ENCODE peak calls at places on chromosomes 16 and 17, in nine cellular contexts. N is endodermal cell; A is NB4; V is CD4-positive, alpha-beta T cell; F is endothelial cell; Q is thoracic aorta; C is adrenal gland; I is tibial nerve; R is A549. W is an unnamed sample.

GRCh38 chr16:19844945-19845641 is 39.6 kb downstream of the GPRC5B start:
- DNase-seq in I (no peak), V (no peak), A (no peak), F (no peak), Q (no peak), C (peak), N (no peak), R (peak), W (no peak)

GRCh38 chr17:18860161-18860972 is 2.4 kb downstream of the PRPSAP2 start:
- DNase-seq in V (no peak), Q (no peak), N (peak), F (no peak), A (no peak), R (no peak), C (no peak), I (no peak), W (no peak)

GRCh38 chr17:27336217-27336616 is 42.3 kb downstream of the WSB1 start:
- DNase-seq in A (peak), V (no peak), I (no peak), F (no peak), N (peak), C (peak), Q (no peak), R (no peak), W (no peak)

GRCh38 chr16:49048557-49048956 is 233.1 kb downstream of the CBLN1 start:
- DNase-seq in C (no peak), I (no peak), R (no peak), Q (no peak), V (no peak), N (no peak), F (no peak), A (no peak), W (no peak)

GRCh38 chr16:54210437-54211081 is 76.0 kb downstream of the IRX3 start:
- DNase-seq in C (no peak), A (peak), I (no peak), V (no peak), F (no peak), R (no peak), N (no peak), Q (no peak), W (no peak)

GRCh38 chr17:38352245-38353083 is 820 bp downstream of the SOCS7 start:
- DNase-seq in C (peak), V (peak), A (peak), R (no peak), N (peak), Q (no peak), F (peak), I (no peak), W (no peak)

GRCh38 chr17:80125656-80126448 is 21.1 kb downstream of the EIF4A3 start:
- DNase-seq in A (no peak), N (no peak), V (no peak), C (no peak), F (no peak), I (no peak), Q (no peak), R (no peak), W (no peak)

GRCh38 chr17:72789711-72790110 is 302.8 kb downstream of the SLC39A11 start:
- DNase-seq in N (no peak), I (no peak), A (no peak), F (no peak), V (no peak), C (no peak), Q (no peak), R (no peak), W (no peak)

GRCh38 chr16:57639172-57639571 is 10.7 kb downstream of the ADGRG1 start:
- DNase-seq in Q (no peak), R (no peak), C (no peak), F (peak), I (no peak), A (no peak), V (no peak), N (peak), W (peak)

GRCh38 chr17:82172461-82173160 is 40.0 kb downstream of the CCDC57 start:
- DNase-seq in I (no peak), V (no peak), N (peak), A (no peak), F (no peak), C (no peak), Q (no peak), R (no peak), W (no peak)

GRCh38 chr17:36675786-36676185 is 74.4 kb downstream of the MRM1 start:
- DNase-seq in A (no peak), F (no peak), C (no peak), N (no peak), V (no peak), Q (no peak), R (no peak), I (no peak), W (no peak)

GRCh38 chr17:64036198-64036922 is 15.9 kb upstream of the ICAM2 start:
- DNase-seq in F (no peak), I (no peak), C (no peak), A (no peak), Q (no peak), V (no peak), R (peak), N (peak), W (no peak)
- TF ChIP-seq CTCF in F (no peak), I (no peak), C (no peak), A (peak), Q (no peak), V (no peak), R (peak), N (peak), W (no peak)

GRCh38 chr17:49035470-49036269 is 38.5 kb downstream of the IGF2BP1 start:
- DNase-seq in Q (no peak), R (peak), C (peak), A (peak), V (no peak), F (peak), I (peak), N (peak), W (no peak)
- TF ChIP-seq CTCF in Q (peak), R (peak), C (peak), A (peak), V (peak), F (peak), I (peak), N (peak), W (peak)

GRCh38 chr16:88633684-88634140 is 4.7 kb upstream of the IL17C start:
- DNase-seq in N (peak), V (peak), A (peak), R (peak), C (no peak), Q (no peak), I (no peak), F (peak), W (no peak)
- TF ChIP-seq CTCF in N (peak), V (no peak), A (peak), R (no peak), C (no peak), Q (no peak), I (no peak), F (no peak), W (no peak)

GRCh38 chr17:76376318-76377133 is 7.9 kb upstream of the SPHK1 start:
- DNase-seq in I (peak), R (no peak), C (no peak), F (no peak), V (no peak), Q (no peak), N (no peak), A (no peak), W (no peak)
- TF ChIP-seq CTCF in I (no peak), R (no peak), C (no peak), F (no peak), V (no peak), Q (no peak), N (no peak), A (no peak), W (no peak)

GRCh38 chr17:45022288-45022648 is 29.2 kb downstream of the DCAKD start:
- DNase-seq in N (no peak), Q (no peak), I (no peak), A (no peak), R (no peak), F (no peak), C (no peak), V (no peak), W (no peak)
- TF ChIP-seq CTCF in N (no peak), Q (peak), I (no peak), A (no peak), R (peak), F (peak), C (no peak), V (peak), W (no peak)

DNA sequence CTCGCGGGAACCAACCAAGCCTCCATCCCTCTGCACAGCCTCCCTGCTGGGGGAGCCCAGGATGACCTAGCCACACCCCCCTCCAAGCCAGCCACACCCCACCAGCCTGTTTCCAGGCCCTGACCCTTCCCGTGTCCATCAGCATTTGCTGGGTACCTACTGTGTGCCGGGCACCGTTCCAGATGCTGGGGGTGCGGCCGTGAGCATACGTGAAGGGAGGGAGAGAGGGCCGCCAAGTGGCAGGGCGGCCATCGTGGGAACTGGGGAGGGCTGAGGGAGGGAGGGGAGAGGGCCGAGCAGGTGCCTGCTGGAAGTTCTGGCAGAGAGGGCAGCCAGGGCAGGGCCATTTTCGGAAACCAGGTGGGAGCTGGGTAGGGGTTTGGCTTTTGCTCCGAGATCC is 23.1 kb downstream of the ZFPM1 start:
- DNase-seq in C (no peak), I (no peak), N (no peak), V (no peak), A (no peak), F (no peak), Q (no peak), R (no peak), W (no peak)
- TF ChIP-seq CTCF in C (no peak), I (no peak), N (no peak), V (no peak), A (no peak), F (no peak), Q (no peak), R (no peak), W (no peak)

W was measured in D721Med.